ENCODE peak calls at places on chromosomes 16 and 17, in four cellular contexts. D is K562, H is SK-N-SH, T is WTC11. E is an unnamed sample.
A peak's percentile ranks its signal among the peaks of the same experiment; 100 is the strongest.

GRCh38 chr16:78425957-78426590 is 326.6 kb downstream of the WWOX start:
- DNase-seq in D (no peak), T (no peak), H (peak; percentile 19), E (no peak)

GRCh38 chr17:46783031-46783593 is 35.4 kb downstream of the WNT3 start:
- DNase-seq in D (no peak), H (no peak), T (no peak), E (no peak)

GRCh38 chr17:62819511-62820221 is 11.6 kb upstream of the MARCHF10 start:
- DNase-seq in T (no peak), H (peak; percentile 56), D (no peak), E (no peak)

GRCh38 chr16:1793578-1794220 is at the start of gene IGFALS:
- DNase-seq in H (no peak), D (no peak), T (no peak), E (no peak)

GRCh38 chr17:74519951-74520553 is 11.2 kb downstream of the CD300LB start:
- DNase-seq in H (no peak), D (no peak), T (no peak), E (no peak)

GRCh38 chr16:22977294-22977697 is 163.3 kb downstream of the HS3ST2 start:
- DNase-seq in T (no peak), H (no peak), D (no peak), E (peak; percentile 26)

GRCh38 chr16:31215287-31216115 is 1.4 kb downstream of the PYDC1 start:
- DNase-seq in H (peak; percentile 73), T (peak; percentile 89), D (peak; percentile 98), E (peak; percentile 86)

GRCh38 chr16:88784074-88784855 is 755 bp downstream of the PIEZO1 start:
- DNase-seq in T (peak; percentile 75), D (peak; percentile 76), H (peak; percentile 81), E (no peak)

GRCh38 chr17:13253746-13254410 is 236.1 kb upstream of the ELAC2 start:
- DNase-seq in H (no peak), T (no peak), D (no peak), E (no peak)

GRCh38 chr17:49315551-49315951 is 46.5 kb downstream of the ZNF652 start:
- DNase-seq in H (peak; percentile 77), D (peak; percentile 58), T (peak; percentile 63), E (peak; percentile 62)

GRCh38 chr16:50252874-50253510 is 13.4 kb upstream of the ADCY7 start:
- DNase-seq in T (no peak), H (no peak), D (no peak), E (no peak)

GRCh38 chr17:46088595-46088994 is 89.5 kb downstream of the STH start:
- DNase-seq in H (no peak), T (no peak), D (no peak), E (no peak)

DNA sequence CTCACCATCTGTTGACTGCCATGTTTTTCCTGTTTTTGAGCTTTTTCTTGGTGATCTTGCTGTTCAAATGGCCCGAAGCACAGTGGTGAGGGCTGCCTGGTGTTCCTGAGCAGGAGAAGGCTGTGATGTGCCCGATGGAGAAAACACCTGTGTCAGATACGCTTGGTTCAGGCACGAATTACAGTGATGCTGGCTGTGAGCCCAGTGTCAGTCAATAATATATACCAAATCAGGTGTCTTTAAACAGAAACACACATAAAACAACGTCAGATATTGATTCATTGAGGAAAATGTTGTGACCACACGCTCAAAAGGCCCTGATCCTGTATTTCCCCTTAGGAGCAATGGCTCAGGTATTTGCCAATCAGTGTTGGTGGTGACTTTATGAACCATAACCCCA is 111.7 kb downstream of the SDR42E1 start:
- DNase-seq in T (no peak), D (no peak), H (no peak), E (no peak)
- TF ChIP-seq TEAD4 in T (no peak), D (no peak), H (no peak), E (no peak)

GRCh38 chr17:2017274-2017941 is 7.7 kb downstream of the RTN4RL1 start:
- DNase-seq in H (no peak), D (no peak), T (no peak), E (no peak)
- TF ChIP-seq TEAD4 in H (no peak), D (no peak), T (no peak), E (no peak)

DNA sequence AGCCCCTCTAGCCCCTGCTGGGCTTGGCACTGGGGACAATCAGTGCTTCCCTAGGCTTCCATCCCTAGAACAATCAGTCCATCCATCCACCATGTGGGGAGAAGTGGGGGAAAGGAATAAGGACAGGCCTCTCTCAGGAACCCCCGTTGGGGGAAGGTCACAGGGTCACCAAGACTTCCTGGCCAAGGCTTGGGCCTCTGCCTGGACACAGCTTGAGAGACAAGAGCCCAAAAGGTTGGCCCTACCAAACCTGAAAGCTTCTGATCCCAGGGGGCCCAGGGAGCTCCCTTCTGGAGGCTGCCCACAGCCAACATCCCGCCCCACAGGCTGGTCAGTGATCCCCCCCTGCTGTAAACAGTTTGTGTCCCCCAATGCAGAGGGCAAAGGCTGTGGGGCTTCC is 16.2 kb upstream of the MTMR4 start:
- DNase-seq in H (no peak), D (no peak), T (no peak), E (no peak)
- TF ChIP-seq TEAD4 in H (no peak), D (no peak), T (no peak), E (no peak)

DNA sequence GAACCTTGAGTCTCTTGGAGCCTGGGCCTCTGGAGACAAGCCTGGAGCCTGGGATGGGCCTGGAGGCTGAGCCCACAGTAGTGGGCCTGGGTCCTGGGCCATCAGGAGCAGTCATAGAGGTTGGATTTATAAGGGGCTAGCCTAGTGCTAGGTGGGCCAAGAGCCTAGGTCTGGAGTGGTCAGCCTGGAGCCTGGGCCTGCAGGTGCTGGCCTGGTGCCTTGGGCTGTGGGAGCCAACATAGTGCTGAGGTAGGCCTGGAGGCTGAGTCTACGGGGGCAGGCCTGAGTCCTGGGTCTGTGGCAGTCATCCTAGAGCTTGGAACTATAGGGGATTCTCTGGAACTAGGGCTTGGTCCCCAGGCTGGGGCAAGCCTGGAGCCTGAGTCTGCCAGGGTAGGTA is 414.1 kb downstream of the XYLT1 start:
- DNase-seq in H (no peak), T (no peak), D (no peak), E (no peak)
- TF ChIP-seq TEAD4 in H (no peak), T (no peak), D (no peak), E (no peak)

GRCh38 chr17:32786169-32786568 is 90.8 kb downstream of the MYO1D start:
- DNase-seq in T (no peak), D (no peak), H (no peak), E (no peak)

GRCh38 chr17:32784113-32784512 is 92.8 kb downstream of the MYO1D start:
- DNase-seq in H (no peak), D (no peak), T (no peak), E (no peak)

GRCh38 chr17:32777922-32778321 is 99.0 kb downstream of the MYO1D start:
- DNase-seq in T (no peak), H (no peak), D (no peak), E (no peak)

GRCh38 chr17:32780721-32781120 is 96.2 kb downstream of the MYO1D start:
- DNase-seq in T (no peak), H (no peak), D (no peak), E (no peak)

DNA sequence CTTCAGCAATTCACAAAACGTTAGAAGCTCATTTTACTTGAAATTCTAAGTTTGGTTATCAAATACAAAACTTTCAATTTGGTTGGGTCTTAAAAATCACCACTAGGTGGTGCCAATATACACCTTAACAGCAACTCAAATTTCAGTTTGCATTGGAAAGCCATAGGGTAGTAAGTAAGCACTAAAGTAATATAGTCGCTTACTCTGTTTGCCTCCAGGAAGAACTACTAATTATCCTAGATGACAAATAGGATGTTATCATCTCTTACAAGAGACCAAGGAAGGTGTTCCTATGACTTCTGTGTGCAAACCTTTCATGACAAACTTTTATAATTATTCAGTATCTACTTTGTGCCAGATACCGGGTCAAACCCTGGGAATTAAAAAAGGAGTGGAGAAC is 93.3 kb downstream of the MYO1D start:
- DNase-seq in H (peak; percentile 49), T (no peak), D (peak; percentile 49), E (no peak)
- TF ChIP-seq TEAD4 in H (no peak), T (no peak), D (no peak), E (no peak)

DNA sequence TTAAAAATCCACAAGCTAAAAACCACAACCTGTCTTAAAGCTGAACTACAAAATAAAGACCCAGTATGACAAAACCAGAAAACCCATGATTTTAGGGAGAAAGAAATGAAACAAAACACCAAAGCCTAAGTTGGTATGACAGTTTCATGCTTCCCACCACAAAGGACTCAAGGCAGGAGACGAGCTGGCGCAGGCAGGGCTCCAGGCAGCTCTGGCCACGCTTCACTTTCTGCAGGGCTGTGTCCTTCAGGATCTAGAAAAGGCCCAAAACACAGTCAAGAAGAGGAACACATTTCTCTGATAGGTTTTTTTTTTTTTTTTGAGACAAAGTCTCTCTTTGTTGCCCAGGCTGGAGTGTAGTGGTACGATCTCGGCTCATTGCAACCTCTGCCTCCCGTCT is 75.3 kb downstream of the WDR59 start:
- DNase-seq in D (no peak), H (no peak), T (no peak), E (no peak)
- TF ChIP-seq TEAD4 in D (no peak), H (no peak), T (no peak), E (no peak)

DNA sequence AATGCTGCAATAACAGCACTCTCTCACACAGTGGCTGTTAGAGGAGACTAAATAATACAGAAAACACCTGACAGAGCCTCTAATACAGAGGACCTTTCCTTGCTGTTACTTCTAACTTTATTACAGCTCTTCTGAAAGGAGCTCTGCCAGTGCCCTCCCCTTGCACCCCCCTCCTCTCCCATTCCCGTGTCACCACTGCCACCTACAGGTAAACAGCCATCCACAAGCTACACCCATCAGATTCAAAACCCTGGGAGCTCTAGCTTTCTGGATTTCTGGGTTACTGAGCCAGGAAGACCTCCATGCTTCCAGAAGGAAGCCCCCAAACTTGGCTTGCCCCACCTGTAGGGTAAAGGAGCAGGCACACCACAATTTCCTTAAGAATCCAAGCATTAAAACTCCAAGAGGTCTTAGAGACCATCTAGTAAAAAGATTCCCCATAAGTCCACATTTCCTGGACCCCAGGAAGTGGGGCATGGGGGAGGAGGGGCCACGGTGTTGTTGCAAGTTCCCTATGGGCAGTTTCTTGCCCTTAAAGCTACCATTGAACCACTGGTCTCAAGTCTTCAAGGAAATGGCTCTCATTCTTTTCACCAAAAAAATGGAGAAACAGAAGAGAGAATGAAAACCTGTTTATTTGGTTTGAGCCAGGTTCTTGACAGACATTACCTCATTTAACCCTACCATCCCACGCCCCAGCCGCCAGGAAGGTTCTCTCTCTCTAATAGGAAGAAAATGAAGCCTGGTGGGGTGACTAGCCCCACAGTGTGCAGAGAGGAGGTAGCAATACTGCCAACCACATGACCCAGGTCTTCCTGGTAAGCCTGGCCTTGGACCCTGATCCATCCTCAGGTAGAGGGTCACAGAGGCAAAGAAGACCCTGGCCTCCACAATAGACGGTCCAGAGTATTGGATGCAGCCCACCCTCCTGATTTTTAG is 52.8 kb downstream of the TOM1L2 start:
- DNase-seq in T (peak; percentile 81), D (peak; percentile 63), H (peak; percentile 85), E (no peak)
- TF ChIP-seq TEAD4 in T (no peak), D (no peak), H (no peak), E (no peak)

DNA sequence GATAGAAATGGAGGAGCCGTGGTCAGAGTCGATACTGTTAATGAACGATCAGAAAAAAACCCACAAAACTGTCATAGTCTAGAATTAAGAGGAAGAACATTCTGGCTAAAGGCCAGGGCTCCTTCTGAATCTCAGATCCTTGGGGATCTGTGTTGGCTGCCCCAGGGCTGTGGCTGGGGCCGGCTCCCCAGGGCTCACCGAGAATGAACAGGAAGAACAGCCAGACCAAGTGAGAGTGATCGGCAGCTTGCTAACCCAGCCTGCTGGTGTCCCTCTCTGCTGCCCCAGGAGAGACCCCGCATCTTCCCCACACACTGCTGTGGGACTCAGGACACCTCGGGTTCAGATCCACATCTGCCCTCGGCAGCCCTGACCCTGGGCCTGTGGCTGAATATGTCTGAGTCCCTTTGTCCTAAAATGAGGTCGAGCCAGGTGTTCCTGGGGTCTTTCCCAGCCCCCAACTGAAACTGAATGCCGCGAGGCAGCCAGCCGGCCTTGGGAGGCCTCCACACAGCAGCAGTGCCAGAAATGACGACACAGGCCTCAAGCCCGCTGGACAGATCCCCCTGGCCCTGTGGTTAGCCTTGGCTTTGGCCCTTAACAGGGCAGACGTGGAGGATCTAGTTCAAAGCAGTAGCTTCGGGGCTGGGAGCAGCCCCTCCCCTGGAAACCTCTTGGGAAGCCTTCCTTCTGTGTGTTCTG is 23.9 kb upstream of the CLEC18A start:
- DNase-seq in H (no peak), T (no peak), D (no peak), E (no peak)
- TF ChIP-seq TEAD4 in H (no peak), T (no peak), D (no peak), E (no peak)